ENCODE peak calls at places on chromosomes 13 and 19, in six cellular contexts. One of them, this sample, is unnamed.

GRCh38 chr13:46751811-46752635 is 44.9 kb downstream of the ESD start:
- DNase-seq in CD8-positive, alpha-beta T cell: peak; percentile 70
- DNase-seq in endodermal cell: no peak
- DNase-seq in fibroblast of lung: peak; percentile 72
- DNase-seq in dorsolateral prefrontal cortex: peak; percentile 36
- DNase-seq in neural progenitor cell: peak; percentile 11
- DNase-seq in this sample: no peak

GRCh38 chr19:50044922-50045321 is 19.1 kb downstream of the ZNF473 start:
- DNase-seq in neural progenitor cell: no peak
- DNase-seq in dorsolateral prefrontal cortex: no peak
- DNase-seq in CD8-positive, alpha-beta T cell: no peak
- DNase-seq in endodermal cell: no peak
- DNase-seq in fibroblast of lung: no peak
- DNase-seq in this sample: no peak

GRCh38 chr19:14558370-14559066 is 13.3 kb downstream of the NDUFB7 start:
- DNase-seq in dorsolateral prefrontal cortex: no peak
- DNase-seq in endodermal cell: no peak
- DNase-seq in fibroblast of lung: no peak
- DNase-seq in CD8-positive, alpha-beta T cell: no peak
- DNase-seq in neural progenitor cell: no peak
- DNase-seq in this sample: no peak

GRCh38 chr13:35818577-35819165 is 312.5 kb downstream of the DCLK1 start:
- DNase-seq in dorsolateral prefrontal cortex: no peak
- DNase-seq in neural progenitor cell: peak; percentile 58
- DNase-seq in CD8-positive, alpha-beta T cell: no peak
- DNase-seq in endodermal cell: no peak
- DNase-seq in fibroblast of lung: peak; percentile 30
- DNase-seq in this sample: peak; percentile 48

GRCh38 chr19:5666921-5667610 is 13.2 kb downstream of the MICOS13 start:
- DNase-seq in endodermal cell: peak; percentile 44
- DNase-seq in neural progenitor cell: no peak
- DNase-seq in dorsolateral prefrontal cortex: no peak
- DNase-seq in fibroblast of lung: no peak
- DNase-seq in CD8-positive, alpha-beta T cell: no peak
- DNase-seq in this sample: no peak

GRCh38 chr13:98279473-98280175 is 102.6 kb upstream of the RNF113B start:
- DNase-seq in CD8-positive, alpha-beta T cell: no peak
- DNase-seq in neural progenitor cell: no peak
- DNase-seq in fibroblast of lung: no peak
- DNase-seq in dorsolateral prefrontal cortex: no peak
- DNase-seq in endodermal cell: peak; percentile 72
- DNase-seq in this sample: no peak

GRCh38 chr13:24052547-24052981 is 108.0 kb upstream of the SPATA13 start:
- DNase-seq in endodermal cell: no peak
- DNase-seq in neural progenitor cell: no peak
- DNase-seq in dorsolateral prefrontal cortex: no peak
- DNase-seq in fibroblast of lung: peak; percentile 27
- DNase-seq in CD8-positive, alpha-beta T cell: no peak
- DNase-seq in this sample: peak; percentile 34

GRCh38 chr13:29583073-29583785 is 12.3 kb downstream of the SLC7A1 start:
- DNase-seq in neural progenitor cell: no peak
- DNase-seq in fibroblast of lung: peak; percentile 91
- DNase-seq in CD8-positive, alpha-beta T cell: no peak
- DNase-seq in dorsolateral prefrontal cortex: no peak
- DNase-seq in endodermal cell: peak; percentile 61
- DNase-seq in this sample: peak; percentile 34

GRCh38 chr19:29671393-29672076 is 6.3 kb downstream of the PLEKHF1 start:
- DNase-seq in CD8-positive, alpha-beta T cell: peak; percentile 91
- DNase-seq in neural progenitor cell: no peak
- DNase-seq in fibroblast of lung: peak; percentile 64
- DNase-seq in endodermal cell: peak; percentile 59
- DNase-seq in dorsolateral prefrontal cortex: no peak
- DNase-seq in this sample: no peak

GRCh38 chr19:35848919-35849505 is 3.3 kb downstream of the NPHS1 start:
- DNase-seq in CD8-positive, alpha-beta T cell: no peak
- DNase-seq in endodermal cell: no peak
- DNase-seq in neural progenitor cell: no peak
- DNase-seq in dorsolateral prefrontal cortex: no peak
- DNase-seq in fibroblast of lung: no peak
- DNase-seq in this sample: no peak

GRCh38 chr19:5145521-5146511 is 176.9 kb downstream of the KDM4B start:
- DNase-seq in endodermal cell: no peak
- DNase-seq in fibroblast of lung: no peak
- DNase-seq in CD8-positive, alpha-beta T cell: no peak
- DNase-seq in neural progenitor cell: no peak
- DNase-seq in dorsolateral prefrontal cortex: no peak
- DNase-seq in this sample: no peak

GRCh38 chr19:13958043-13958442 is 5.7 kb downstream of the DCAF15 start:
- DNase-seq in endodermal cell: no peak
- DNase-seq in dorsolateral prefrontal cortex: no peak
- DNase-seq in fibroblast of lung: no peak
- DNase-seq in CD8-positive, alpha-beta T cell: no peak
- DNase-seq in neural progenitor cell: no peak
- DNase-seq in this sample: no peak

GRCh38 chr13:19673473-19674430 is 40.3 kb downstream of the MPHOSPH8 start:
- DNase-seq in fibroblast of lung: peak; percentile 25
- DNase-seq in CD8-positive, alpha-beta T cell: no peak
- DNase-seq in dorsolateral prefrontal cortex: no peak
- DNase-seq in neural progenitor cell: no peak
- DNase-seq in endodermal cell: no peak
- DNase-seq in this sample: no peak

GRCh38 chr19:39890755-39891551 is 43.5 kb downstream of the FCGBP start:
- DNase-seq in endodermal cell: no peak
- DNase-seq in CD8-positive, alpha-beta T cell: no peak
- DNase-seq in neural progenitor cell: no peak
- DNase-seq in dorsolateral prefrontal cortex: no peak
- DNase-seq in fibroblast of lung: no peak
- DNase-seq in this sample: no peak

GRCh38 chr13:26971990-26972888 is 199.4 kb downstream of the USP12 start:
- DNase-seq in endodermal cell: peak; percentile 90
- DNase-seq in dorsolateral prefrontal cortex: no peak
- DNase-seq in fibroblast of lung: no peak
- DNase-seq in CD8-positive, alpha-beta T cell: peak; percentile 54
- DNase-seq in neural progenitor cell: peak; percentile 58
- DNase-seq in this sample: no peak

GRCh38 chr19:2446390-2446789 is 10.4 kb downstream of the LMNB2 start:
- DNase-seq in dorsolateral prefrontal cortex: no peak
- DNase-seq in endodermal cell: no peak
- DNase-seq in fibroblast of lung: peak; percentile 10
- DNase-seq in CD8-positive, alpha-beta T cell: peak; percentile 60
- DNase-seq in neural progenitor cell: no peak
- DNase-seq in this sample: no peak

GRCh38 chr13:50156140-50156539 is 140.9 kb downstream of the KCNRG start:
- DNase-seq in dorsolateral prefrontal cortex: no peak
- DNase-seq in CD8-positive, alpha-beta T cell: no peak
- DNase-seq in fibroblast of lung: peak; percentile 91
- DNase-seq in endodermal cell: no peak
- DNase-seq in neural progenitor cell: no peak
- DNase-seq in this sample: peak; percentile 59

GRCh38 chr13:47908200-47908902 is 92.7 kb downstream of the SUCLA2 start:
- DNase-seq in endodermal cell: no peak
- DNase-seq in neural progenitor cell: no peak
- DNase-seq in fibroblast of lung: peak; percentile 82
- DNase-seq in CD8-positive, alpha-beta T cell: no peak
- DNase-seq in dorsolateral prefrontal cortex: no peak
- DNase-seq in this sample: peak; percentile 12

GRCh38 chr19:6271721-6272410 is 7.9 kb downstream of the MLLT1 start:
- DNase-seq in dorsolateral prefrontal cortex: peak; percentile 65
- DNase-seq in CD8-positive, alpha-beta T cell: no peak
- DNase-seq in endodermal cell: peak; percentile 53
- DNase-seq in fibroblast of lung: peak; percentile 82
- DNase-seq in neural progenitor cell: peak; percentile 31
- DNase-seq in this sample: peak; percentile 86

GRCh38 chr19:7926727-7927604 is 1.0 kb upstream of the CTXN1 start:
- DNase-seq in neural progenitor cell: no peak
- DNase-seq in dorsolateral prefrontal cortex: no peak
- DNase-seq in endodermal cell: no peak
- DNase-seq in CD8-positive, alpha-beta T cell: no peak
- DNase-seq in fibroblast of lung: no peak
- DNase-seq in this sample: no peak

GRCh38 chr19:1383311-1384084 is at the start of gene NDUFS7:
- DNase-seq in neural progenitor cell: peak; percentile 95
- DNase-seq in dorsolateral prefrontal cortex: peak; percentile 94
- DNase-seq in endodermal cell: peak; percentile 95
- DNase-seq in fibroblast of lung: peak; percentile 91
- DNase-seq in CD8-positive, alpha-beta T cell: peak; percentile 100
- DNase-seq in this sample: peak; percentile 95
- TF ChIP-seq CTCF in neural progenitor cell: peak; percentile 32
- TF ChIP-seq CTCF in dorsolateral prefrontal cortex: no peak
- TF ChIP-seq CTCF in endodermal cell: peak; percentile 24
- TF ChIP-seq CTCF in fibroblast of lung: no peak
- TF ChIP-seq CTCF in CD8-positive, alpha-beta T cell: no peak
- TF ChIP-seq CTCF in this sample: no peak

GRCh38 chr19:19539738-19540703 is 2.0 kb downstream of the CILP2 start:
- DNase-seq in CD8-positive, alpha-beta T cell: peak; percentile 75
- DNase-seq in dorsolateral prefrontal cortex: no peak
- DNase-seq in fibroblast of lung: peak; percentile 61
- DNase-seq in neural progenitor cell: peak; percentile 59
- DNase-seq in endodermal cell: peak; percentile 96
- DNase-seq in this sample: peak; percentile 67

GRCh38 chr19:19538767-19539166 is 702 bp downstream of the CILP2 start:
- DNase-seq in neural progenitor cell: no peak
- DNase-seq in endodermal cell: peak; percentile 64
- DNase-seq in dorsolateral prefrontal cortex: no peak
- DNase-seq in CD8-positive, alpha-beta T cell: no peak
- DNase-seq in fibroblast of lung: no peak
- DNase-seq in this sample: no peak

GRCh38 chr19:19535311-19536191 is 2.5 kb upstream of the CILP2 start:
- DNase-seq in endodermal cell: no peak
- DNase-seq in dorsolateral prefrontal cortex: no peak
- DNase-seq in neural progenitor cell: no peak
- DNase-seq in fibroblast of lung: no peak
- DNase-seq in CD8-positive, alpha-beta T cell: no peak
- DNase-seq in this sample: no peak

GRCh38 chr19:19537321-19538048 is 580 bp upstream of the CILP2 start:
- DNase-seq in neural progenitor cell: no peak
- DNase-seq in CD8-positive, alpha-beta T cell: no peak
- DNase-seq in dorsolateral prefrontal cortex: no peak
- DNase-seq in fibroblast of lung: peak; percentile 35
- DNase-seq in endodermal cell: peak; percentile 62
- DNase-seq in this sample: no peak

GRCh38 chr19:19538077-19538764 is at the start of gene CILP2:
- DNase-seq in neural progenitor cell: peak; percentile 86
- DNase-seq in fibroblast of lung: no peak
- DNase-seq in CD8-positive, alpha-beta T cell: peak; percentile 66
- DNase-seq in dorsolateral prefrontal cortex: no peak
- DNase-seq in endodermal cell: peak; percentile 94
- DNase-seq in this sample: no peak
- H3K4me3 ChIP-seq in neural progenitor cell: peak within 1 kb of the TSS; percentile 56
- H3K4me3 ChIP-seq in fibroblast of lung: no peak within 1 kb of the TSS
- H3K4me3 ChIP-seq in CD8-positive, alpha-beta T cell: peak within 1 kb of the TSS; percentile 34
- H3K4me3 ChIP-seq in dorsolateral prefrontal cortex: peak within 1 kb of the TSS; percentile 37
- H3K4me3 ChIP-seq in endodermal cell: peak within 1 kb of the TSS; percentile 74
- H3K4me3 ChIP-seq in this sample: peak within 1 kb of the TSS; percentile 36

DNA sequence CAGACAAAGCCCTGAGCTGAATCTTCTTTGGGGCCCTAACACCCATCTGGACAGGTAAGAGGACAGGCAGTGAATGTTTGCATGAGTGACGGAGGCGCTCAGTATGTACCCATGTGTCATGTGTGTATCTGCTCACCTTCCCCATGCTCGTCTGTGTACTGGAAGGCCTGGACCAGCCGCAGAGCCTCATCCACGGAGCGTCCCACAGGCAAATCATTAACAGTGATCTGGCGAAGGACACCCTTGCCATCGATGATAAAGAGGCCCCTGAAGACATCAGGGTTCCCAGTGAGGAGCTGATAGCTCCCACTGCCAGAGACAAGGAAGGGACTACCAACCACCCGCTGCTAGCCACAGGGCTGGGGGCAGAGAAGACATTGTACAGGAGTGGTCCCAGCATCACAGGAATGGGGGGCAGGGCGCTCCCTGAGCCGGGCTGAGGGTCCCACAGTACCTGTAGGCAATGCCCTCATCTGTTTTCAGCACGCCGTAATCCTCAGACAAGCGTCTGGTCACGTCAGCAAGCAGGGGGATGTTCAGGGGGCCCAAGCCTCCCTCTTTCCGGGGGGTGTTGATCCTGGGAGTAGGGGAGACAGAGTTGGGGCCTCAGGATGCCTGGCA is 1.8 kb downstream of the PRDX2 start:
- DNase-seq in dorsolateral prefrontal cortex: no peak
- DNase-seq in fibroblast of lung: no peak
- DNase-seq in neural progenitor cell: no peak
- DNase-seq in CD8-positive, alpha-beta T cell: no peak
- DNase-seq in endodermal cell: no peak
- DNase-seq in this sample: no peak
- TF ChIP-seq CTCF in dorsolateral prefrontal cortex: no peak
- TF ChIP-seq CTCF in fibroblast of lung: no peak
- TF ChIP-seq CTCF in neural progenitor cell: no peak
- TF ChIP-seq CTCF in CD8-positive, alpha-beta T cell: no peak
- TF ChIP-seq CTCF in endodermal cell: no peak
- TF ChIP-seq CTCF in this sample: no peak

GRCh38 chr19:9947441-9947840 is 11.1 kb upstream of the OLFM2 start:
- DNase-seq in neural progenitor cell: no peak
- DNase-seq in endodermal cell: no peak
- DNase-seq in CD8-positive, alpha-beta T cell: no peak
- DNase-seq in dorsolateral prefrontal cortex: no peak
- DNase-seq in fibroblast of lung: no peak
- DNase-seq in this sample: no peak
- H3K4me3 ChIP-seq in neural progenitor cell: no peak overlapping the region
- H3K4me3 ChIP-seq in endodermal cell: no peak overlapping the region
- H3K4me3 ChIP-seq in CD8-positive, alpha-beta T cell: no peak overlapping the region
- H3K4me3 ChIP-seq in dorsolateral prefrontal cortex: no peak overlapping the region
- H3K4me3 ChIP-seq in fibroblast of lung: no peak overlapping the region
- H3K4me3 ChIP-seq in this sample: no peak overlapping the region

DNA sequence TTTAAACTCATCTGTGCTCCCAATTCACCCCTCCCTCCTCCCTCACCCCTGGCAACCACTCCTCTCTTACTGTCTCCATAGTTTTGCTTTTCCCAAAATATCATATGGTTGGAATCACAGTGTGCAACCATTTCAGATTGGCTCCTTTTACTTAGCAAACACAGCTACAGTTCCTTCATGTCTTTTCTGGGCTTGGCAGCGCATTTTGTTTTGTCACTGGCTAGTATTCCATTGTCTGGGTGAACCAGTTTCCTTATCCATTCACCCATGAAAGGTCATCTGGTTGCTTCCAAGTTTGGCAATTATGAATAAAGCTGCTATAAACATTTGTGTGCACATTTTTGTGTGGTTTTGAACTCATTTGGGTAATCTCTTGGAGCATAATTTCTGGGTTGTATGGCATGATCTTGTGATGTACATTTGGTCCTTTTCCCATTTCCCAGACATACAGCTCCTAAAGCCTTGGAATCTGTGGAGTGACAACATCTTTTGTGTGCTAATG is 23.9 kb upstream of the GAS6 start:
- DNase-seq in neural progenitor cell: no peak
- DNase-seq in dorsolateral prefrontal cortex: no peak
- DNase-seq in CD8-positive, alpha-beta T cell: no peak
- DNase-seq in endodermal cell: no peak
- DNase-seq in fibroblast of lung: peak; percentile 77
- DNase-seq in this sample: peak; percentile 58
- TF ChIP-seq CTCF in neural progenitor cell: no peak
- TF ChIP-seq CTCF in dorsolateral prefrontal cortex: no peak
- TF ChIP-seq CTCF in CD8-positive, alpha-beta T cell: no peak
- TF ChIP-seq CTCF in endodermal cell: no peak
- TF ChIP-seq CTCF in fibroblast of lung: no peak
- TF ChIP-seq CTCF in this sample: no peak

This sample was measured in fibroblast of villous mesenchyme.